ENCODE peak calls at places on chromosomes 5 and 9, in five cellular contexts. One of them, this sample, is unnamed. For H3K9me3, the result is how much of the 10 kb centered on the place peaks cover.

GRCh38 chr5:33303696-33304095 is 137.1 kb upstream of the TARS1 start:
- DNase-seq in adipocyte: no peak
- DNase-seq in mesenchymal stem cell: no peak
- DNase-seq in fibroblast of lung: no peak
- DNase-seq in NT2/D1: no peak
- DNase-seq in this sample: no peak

GRCh38 chr9:135061441-135061840 is 26.0 kb upstream of the OLFM1 start:
- DNase-seq in adipocyte: no peak
- DNase-seq in mesenchymal stem cell: no peak
- DNase-seq in fibroblast of lung: no peak
- DNase-seq in NT2/D1: no peak
- DNase-seq in this sample: no peak

GRCh38 chr9:20466328-20467008 is 155.8 kb downstream of the MLLT3 start:
- DNase-seq in adipocyte: no peak
- DNase-seq in mesenchymal stem cell: no peak
- DNase-seq in fibroblast of lung: no peak
- DNase-seq in NT2/D1: no peak
- DNase-seq in this sample: no peak

GRCh38 chr9:88006511-88007290 is 32.4 kb upstream of the CDK20 start:
- DNase-seq in adipocyte: no peak
- DNase-seq in mesenchymal stem cell: no peak
- DNase-seq in fibroblast of lung: no peak
- DNase-seq in NT2/D1: no peak
- DNase-seq in this sample: no peak

GRCh38 chr9:706606-707451 is 134.7 kb upstream of the DMRT1 start:
- DNase-seq in adipocyte: peak
- DNase-seq in mesenchymal stem cell: peak
- DNase-seq in fibroblast of lung: peak
- DNase-seq in NT2/D1: no peak
- DNase-seq in this sample: no peak

GRCh38 chr9:129110740-129111142 is at the start of gene CRAT:
- DNase-seq in adipocyte: peak
- DNase-seq in mesenchymal stem cell: peak
- DNase-seq in fibroblast of lung: peak
- DNase-seq in NT2/D1: peak
- DNase-seq in this sample: peak

GRCh38 chr5:155004138-155004744 is 9.3 kb upstream of the KIF4B start:
- DNase-seq in adipocyte: no peak
- DNase-seq in mesenchymal stem cell: peak
- DNase-seq in fibroblast of lung: no peak
- DNase-seq in NT2/D1: no peak
- DNase-seq in this sample: no peak

GRCh38 chr5:27316283-27316675 is 277.9 kb upstream of the CDH9 start:
- DNase-seq in adipocyte: peak
- DNase-seq in mesenchymal stem cell: peak
- DNase-seq in fibroblast of lung: peak
- DNase-seq in NT2/D1: no peak
- DNase-seq in this sample: no peak

GRCh38 chr5:65981969-65982368 is 55.6 kb downstream of the ERBIN start:
- DNase-seq in adipocyte: no peak
- DNase-seq in mesenchymal stem cell: no peak
- DNase-seq in fibroblast of lung: no peak
- DNase-seq in NT2/D1: no peak
- DNase-seq in this sample: no peak

DNA sequence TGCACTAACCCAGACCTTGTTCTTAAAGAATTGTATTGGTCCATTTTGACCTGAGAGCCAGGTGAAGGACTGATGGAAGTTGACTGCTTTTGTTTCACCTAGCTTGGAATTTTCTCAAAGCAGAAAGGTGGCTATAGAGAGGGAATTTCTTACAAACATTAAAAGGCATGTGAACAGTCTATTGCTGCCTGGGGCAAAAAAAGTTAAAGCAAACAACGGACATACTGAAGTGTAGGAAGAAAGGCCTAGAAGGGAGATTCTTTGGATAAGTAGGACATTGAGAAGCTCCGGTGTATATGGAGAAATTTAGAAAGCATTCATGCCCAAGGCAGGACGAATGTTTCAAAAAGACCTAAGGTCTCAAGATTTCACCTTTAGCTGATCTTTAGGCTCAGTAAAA is 11.7 kb downstream of the CATSPER3 start:
- DNase-seq in adipocyte: no peak
- DNase-seq in mesenchymal stem cell: no peak
- DNase-seq in fibroblast of lung: no peak
- DNase-seq in NT2/D1: no peak
- DNase-seq in this sample: no peak
- H3K9me3 ChIP-seq in adipocyte: under half
- H3K9me3 ChIP-seq in mesenchymal stem cell: half or more
- H3K9me3 ChIP-seq in fibroblast of lung: under half
- H3K9me3 ChIP-seq in NT2/D1: half or more
- H3K9me3 ChIP-seq in this sample: under half

GRCh38 chr9:3980771-3981170 is 319.1 kb downstream of the GLIS3 start:
- DNase-seq in adipocyte: peak
- DNase-seq in mesenchymal stem cell: peak
- DNase-seq in fibroblast of lung: peak
- DNase-seq in NT2/D1: no peak
- DNase-seq in this sample: no peak
- H3K4me3 ChIP-seq in adipocyte: peak
- H3K4me3 ChIP-seq in mesenchymal stem cell: no peak
- H3K4me3 ChIP-seq in fibroblast of lung: no peak
- H3K4me3 ChIP-seq in NT2/D1: no peak
- H3K4me3 ChIP-seq in this sample: no peak

GRCh38 chr9:132996526-132996925 is 18.0 kb downstream of the GFI1B start:
- DNase-seq in adipocyte: no peak
- DNase-seq in mesenchymal stem cell: no peak
- DNase-seq in fibroblast of lung: no peak
- DNase-seq in NT2/D1: no peak
- DNase-seq in this sample: no peak
- H3K9ac ChIP-seq in adipocyte: no peak
- H3K9ac ChIP-seq in mesenchymal stem cell: no peak
- H3K9ac ChIP-seq in fibroblast of lung: no peak
- H3K9ac ChIP-seq in NT2/D1: peak
- H3K9ac ChIP-seq in this sample: no peak

GRCh38 chr5:53884411-53884810 is 324.0 kb downstream of the NDUFS4 start:
- DNase-seq in adipocyte: no peak
- DNase-seq in mesenchymal stem cell: no peak
- DNase-seq in fibroblast of lung: no peak
- DNase-seq in NT2/D1: no peak
- DNase-seq in this sample: no peak
- H3K9me3 ChIP-seq in adipocyte: under half
- H3K9me3 ChIP-seq in mesenchymal stem cell: under half
- H3K9me3 ChIP-seq in fibroblast of lung: under half
- H3K9me3 ChIP-seq in NT2/D1: under half
- H3K9me3 ChIP-seq in this sample: under half

GRCh38 chr9:95058795-95059386 is 258.6 kb downstream of the FANCC start:
- DNase-seq in adipocyte: peak
- DNase-seq in mesenchymal stem cell: no peak
- DNase-seq in fibroblast of lung: peak
- DNase-seq in NT2/D1: no peak
- DNase-seq in this sample: no peak
- H3K4me3 ChIP-seq in adipocyte: no peak
- H3K4me3 ChIP-seq in mesenchymal stem cell: no peak
- H3K4me3 ChIP-seq in fibroblast of lung: no peak
- H3K4me3 ChIP-seq in NT2/D1: no peak
- H3K4me3 ChIP-seq in this sample: no peak

DNA sequence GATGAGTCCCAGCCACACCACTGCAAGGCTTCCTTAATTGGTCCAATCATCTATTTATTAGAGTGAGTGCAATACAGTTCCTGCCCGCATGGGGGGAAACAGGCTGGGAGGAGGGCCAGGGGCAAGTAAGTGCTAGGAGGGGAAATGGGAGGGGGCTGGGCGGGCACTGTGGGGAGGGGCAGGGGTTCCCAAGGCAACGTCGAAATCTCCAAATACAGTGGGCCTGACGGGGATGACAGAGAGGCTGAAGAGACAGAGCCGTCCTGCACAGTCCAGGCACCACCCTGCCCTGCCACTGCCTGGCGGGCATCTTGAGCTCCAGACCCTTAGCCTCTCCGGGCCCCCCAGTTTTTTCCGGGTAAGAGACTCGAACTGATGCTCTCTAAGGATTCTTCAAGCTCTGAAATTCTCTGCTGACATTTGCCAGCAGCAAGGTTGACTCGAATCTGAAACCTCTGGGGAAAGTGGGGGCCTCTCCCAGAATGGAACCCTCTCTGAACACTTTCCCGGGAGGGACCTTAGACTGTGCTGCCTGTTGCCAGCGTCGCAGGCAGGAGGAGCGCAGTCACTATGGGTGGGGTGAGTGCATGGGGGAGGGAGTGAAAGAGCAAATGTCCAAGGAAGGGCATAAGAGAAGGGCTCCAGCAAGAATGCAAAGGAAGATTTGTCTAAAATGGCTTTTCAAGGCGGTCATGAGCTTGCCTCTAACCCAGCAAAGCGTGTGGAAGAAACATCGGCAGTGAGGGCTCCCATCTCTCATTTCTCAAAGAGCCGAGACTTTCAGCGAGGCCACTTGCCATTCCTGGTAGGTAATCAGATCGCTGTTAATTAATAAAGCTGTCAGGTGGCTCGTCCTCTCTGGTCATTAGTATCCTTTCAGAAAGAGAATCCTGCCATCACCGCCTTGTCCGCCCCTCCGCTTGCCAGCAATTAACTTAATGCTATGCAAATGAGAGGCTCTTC is 98.9 kb downstream of the GTF3C4 start:
- DNase-seq in adipocyte: peak
- DNase-seq in mesenchymal stem cell: peak
- DNase-seq in fibroblast of lung: peak
- DNase-seq in NT2/D1: peak
- DNase-seq in this sample: no peak
- H3K9ac ChIP-seq in adipocyte: peak
- H3K9ac ChIP-seq in mesenchymal stem cell: peak
- H3K9ac ChIP-seq in fibroblast of lung: peak
- H3K9ac ChIP-seq in NT2/D1: peak
- H3K9ac ChIP-seq in this sample: no peak

DNA sequence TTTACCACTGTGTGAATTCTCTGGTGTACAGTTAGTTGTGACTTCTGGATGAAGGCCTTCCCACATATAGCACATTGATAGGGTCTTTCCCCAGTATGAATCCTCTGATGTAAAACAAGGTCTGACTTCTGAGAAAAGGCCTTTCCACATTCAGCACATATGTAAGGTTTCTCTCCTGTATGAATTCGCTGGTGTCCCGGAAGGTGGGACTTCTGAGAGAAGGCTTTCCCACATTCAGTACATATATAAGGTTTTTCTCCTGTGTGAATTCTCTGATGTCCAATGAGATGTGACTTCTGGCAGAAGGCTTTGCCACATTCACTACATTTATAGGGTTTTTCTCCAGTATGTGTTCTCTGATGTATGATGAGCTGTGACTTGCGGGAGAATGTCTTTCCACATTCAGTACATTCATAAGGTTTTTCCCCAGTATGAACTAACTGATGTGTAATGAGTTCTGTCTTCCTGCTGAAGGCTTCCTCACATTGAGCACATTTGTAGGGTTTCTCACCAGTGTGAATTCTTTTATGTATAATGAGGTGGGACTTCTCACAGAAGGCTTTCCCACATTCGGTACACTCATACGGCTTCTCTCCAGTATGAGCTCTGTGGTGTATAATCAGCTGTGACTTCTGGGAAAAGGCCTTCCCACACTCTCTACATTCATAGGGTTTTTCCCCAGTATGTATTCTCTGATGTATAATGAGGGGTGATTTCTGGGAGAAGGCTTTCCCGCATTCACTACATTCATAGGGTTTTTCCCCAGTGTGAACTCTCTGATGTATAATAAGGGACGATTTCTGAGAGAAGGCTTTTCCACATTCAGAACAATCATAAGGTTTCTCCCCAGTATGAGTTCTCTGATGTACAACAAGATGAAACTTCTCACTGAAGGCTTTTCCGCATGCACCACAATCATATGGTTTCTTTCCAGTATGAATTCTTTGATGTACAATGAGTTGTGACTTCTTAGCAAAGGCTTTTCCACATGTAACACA is 9.1 kb downstream of the ZNF300 start:
- DNase-seq in adipocyte: no peak
- DNase-seq in mesenchymal stem cell: peak
- DNase-seq in fibroblast of lung: no peak
- DNase-seq in NT2/D1: no peak
- DNase-seq in this sample: no peak
- H3K9me3 ChIP-seq in adipocyte: half or more
- H3K9me3 ChIP-seq in mesenchymal stem cell: half or more
- H3K9me3 ChIP-seq in fibroblast of lung: under half
- H3K9me3 ChIP-seq in NT2/D1: half or more
- H3K9me3 ChIP-seq in this sample: half or more

DNA sequence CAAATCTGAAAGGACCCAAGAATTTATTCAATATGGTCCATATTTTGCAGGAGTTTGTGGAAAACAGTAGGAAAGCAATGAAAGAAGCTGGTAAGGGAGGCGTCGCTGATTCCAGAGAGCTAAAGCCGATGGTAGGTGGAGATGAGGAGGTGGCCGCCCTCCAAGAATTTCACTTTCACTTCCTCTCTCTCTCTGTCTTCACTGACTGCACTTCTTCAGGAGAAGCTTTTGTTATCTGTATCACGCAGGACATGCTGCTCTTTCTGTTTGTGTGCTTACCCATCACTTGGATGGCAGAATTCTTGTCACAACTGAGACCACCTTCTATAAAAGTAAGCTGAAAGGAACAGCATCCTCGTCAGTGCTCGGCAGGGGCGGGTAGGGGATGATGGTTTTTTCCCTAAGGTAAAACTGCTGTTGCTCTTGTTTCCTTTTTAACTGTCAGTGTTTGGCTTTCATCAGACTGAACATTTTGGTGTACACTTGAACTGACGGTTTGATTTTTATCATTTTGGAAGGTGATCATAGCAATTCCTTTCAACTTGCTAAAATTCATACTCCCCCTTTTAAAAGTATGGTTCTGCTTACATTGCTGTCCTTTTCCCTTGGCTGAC is 62.4 kb upstream of the FSD1L start:
- DNase-seq in adipocyte: no peak
- DNase-seq in mesenchymal stem cell: no peak
- DNase-seq in fibroblast of lung: peak
- DNase-seq in NT2/D1: no peak
- DNase-seq in this sample: no peak
- H3K4me3 ChIP-seq in adipocyte: peak
- H3K4me3 ChIP-seq in mesenchymal stem cell: no peak
- H3K4me3 ChIP-seq in fibroblast of lung: no peak
- H3K4me3 ChIP-seq in NT2/D1: no peak
- H3K4me3 ChIP-seq in this sample: no peak

This sample was measured in SK-N-MC.